ENCODE peak calls at places on chromosomes 7 and 10, in nine cellular contexts. N is tibial artery, L is fibroblast of lung, H is Peyer's patch, A is GM12878, I is mesendoderm, D is kidney epithelial cell, C is MM.1S, K is testis. O is an unnamed sample. For H3K27me3 and H3K36me3, the result is how much of the 10 kb centered on the place peaks cover.

GRCh38 chr7:63072806-63073205 is 925.8 kb upstream of the ZNF722 start:
- DNase-seq in N (peak), L (no peak), H (peak), A (no peak), I (no peak), D (no peak), C (no peak), K (no peak), O (no peak)

GRCh38 chr7:143284591-143285453 is at the start of gene TMEM139:
- DNase-seq in N (no peak), L (no peak), H (peak), A (no peak), I (peak), D (no peak), C (no peak), K (no peak), O (peak)

GRCh38 chr10:89785095-89785494 is 83.7 kb downstream of the KIF20B start:
- DNase-seq in N (no peak), L (no peak), H (no peak), A (no peak), I (peak), D (no peak), C (no peak), K (peak), O (no peak)

GRCh38 chr7:28955723-28956607 is 2.2 kb downstream of the TRIL start:
- DNase-seq in N (peak), L (peak), H (peak), A (no peak), I (peak), D (no peak), C (peak), K (peak), O (peak)

GRCh38 chr7:88102686-88103085 is 117.2 kb downstream of the SRI start:
- DNase-seq in N (no peak), L (no peak), H (no peak), A (no peak), I (peak), D (no peak), C (no peak), K (no peak), O (no peak)

GRCh38 chr10:61869772-61870520 is 31.6 kb upstream of the ARID5B start:
- DNase-seq in N (no peak), L (peak), H (no peak), A (no peak), I (no peak), D (no peak), C (no peak), K (no peak), O (no peak)

GRCh38 chr7:139714163-139714901 is 63.5 kb downstream of the HIPK2 start:
- DNase-seq in N (peak), L (no peak), H (peak), A (no peak), I (peak), D (no peak), C (no peak), K (no peak), O (peak)

GRCh38 chr10:93711891-93712290 is 9.5 kb upstream of the FRA10AC1 start:
- DNase-seq in N (no peak), L (no peak), H (no peak), A (no peak), I (no peak), D (no peak), C (no peak), K (no peak), O (no peak)

GRCh38 chr7:44587843-44588711 is 6.0 kb upstream of the TMED4 start:
- DNase-seq in N (no peak), L (peak), H (peak), A (peak), I (no peak), D (no peak), C (peak), K (peak), O (peak)

GRCh38 chr10:125130260-125130659 is 30.1 kb downstream of the CTBP2 start:
- DNase-seq in N (peak), L (no peak), H (no peak), A (no peak), I (no peak), D (no peak), C (no peak), K (no peak), O (no peak)

GRCh38 chr7:33459340-33459751 is 330.0 kb downstream of the BBS9 start:
- DNase-seq in N (no peak), L (peak), H (no peak), A (no peak), I (peak), D (peak), C (peak), K (peak), O (no peak)

GRCh38 chr7:154777023-154777422 is 225.9 kb downstream of the PAXIP1 start:
- DNase-seq in N (no peak), L (no peak), H (no peak), A (no peak), I (peak), D (peak), C (no peak), K (no peak), O (no peak)

GRCh38 chr7:158015403-158016116 is 572.1 kb downstream of the PTPRN2 start:
- DNase-seq in N (peak), L (no peak), H (peak), A (no peak), I (no peak), D (no peak), C (no peak), K (peak), O (no peak)

GRCh38 chr7:158831738-158832091 is 2.4 kb upstream of the ESYT2 start:
- DNase-seq in N (no peak), L (no peak), H (no peak), A (no peak), I (no peak), D (no peak), C (no peak), K (no peak), O (no peak)

GRCh38 chr7:43648725-43649406 is 66.0 kb downstream of the STK17A start:
- DNase-seq in N (no peak), L (peak), H (peak), A (peak), I (no peak), D (peak), C (peak), K (no peak), O (peak)

GRCh38 chr10:17504547-17505245 is 50.3 kb upstream of the ST8SIA6 start:
- DNase-seq in N (no peak), L (peak), H (no peak), A (no peak), I (peak), D (no peak), C (no peak), K (no peak), O (no peak)

GRCh38 chr7:70259497-70259896 is 661.2 kb downstream of the AUTS2 start:
- DNase-seq in N (no peak), L (peak), H (no peak), A (no peak), I (no peak), D (no peak), C (no peak), K (no peak), O (peak)

GRCh38 chr7:47211467-47212121 is 370.3 kb downstream of the TNS3 start:
- DNase-seq in N (no peak), L (peak), H (no peak), A (no peak), I (peak), D (no peak), C (peak), K (no peak), O (peak)

DNA sequence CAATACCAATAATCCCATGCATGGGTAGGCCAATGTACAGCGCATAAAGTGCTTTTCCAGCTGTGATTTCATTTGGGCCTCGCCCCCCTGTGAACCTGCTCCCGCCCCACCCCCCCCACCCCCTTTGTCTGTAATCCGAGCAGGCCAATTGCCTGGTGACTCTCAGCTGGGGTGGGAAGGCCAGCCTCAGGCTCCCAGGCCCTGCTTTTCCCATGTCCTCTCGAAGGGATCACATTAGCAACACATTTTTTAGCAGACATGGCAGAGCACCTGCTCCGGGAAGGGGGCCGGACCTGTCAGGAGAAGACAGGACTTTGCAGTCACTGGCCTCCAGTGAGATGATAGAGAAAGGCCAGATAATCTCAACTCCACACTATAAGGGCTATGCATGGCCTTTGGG is 439.4 kb downstream of the RPS24 start:
- DNase-seq in N (no peak), L (no peak), H (no peak), A (no peak), I (peak), D (no peak), C (no peak), K (no peak), O (no peak)
- H3K4me3 ChIP-seq in N (no peak), L (no peak), H (no peak), A (no peak), I (no peak), D (no peak), C (no peak), K (no peak), O (no peak)

GRCh38 chr7:91265693-91266066 is 1.4 kb downstream of the FZD1 start:
- DNase-seq in N (peak), L (peak), H (peak), A (no peak), I (no peak), D (no peak), C (no peak), K (no peak), O (peak)
- H3K27me3 ChIP-seq in N (under half), L (under half), H (under half), A (under half), I (under half), D (under half), C (under half), K (under half), O (under half)

GRCh38 chr7:100880645-100881044 is 5.7 kb downstream of the SRRT start:
- DNase-seq in N (no peak), L (no peak), H (peak), A (no peak), I (no peak), D (no peak), C (no peak), K (no peak), O (no peak)
- H3K36me3 ChIP-seq in N (half or more), L (under half), H (half or more), A (under half), I (under half), D (under half), C (under half), K (under half), O (under half)

GRCh38 chr10:35334297-35334696 is 2.0 kb upstream of the CCNY start:
- DNase-seq in N (no peak), L (no peak), H (no peak), A (no peak), I (no peak), D (no peak), C (no peak), K (no peak), O (no peak)
- H3K4me3 ChIP-seq in N (peak), L (no peak), H (no peak), A (no peak), I (no peak), D (no peak), C (no peak), K (no peak), O (no peak)

GRCh38 chr10:97914171-97914836 is 64.7 kb downstream of the GOLGA7B start:
- DNase-seq in N (no peak), L (no peak), H (no peak), A (no peak), I (no peak), D (no peak), C (no peak), K (no peak), O (no peak)

GRCh38 chr10:97915346-97915745 is 65.7 kb downstream of the GOLGA7B start:
- DNase-seq in N (no peak), L (no peak), H (no peak), A (no peak), I (no peak), D (no peak), C (no peak), K (no peak), O (no peak)

GRCh38 chr10:97914837-97915211 is 65.2 kb downstream of the GOLGA7B start:
- DNase-seq in N (peak), L (peak), H (peak), A (no peak), I (peak), D (no peak), C (peak), K (peak), O (peak)

GRCh38 chr10:97916586-97916985 is 66.9 kb downstream of the GOLGA7B start:
- DNase-seq in N (no peak), L (no peak), H (no peak), A (no peak), I (no peak), D (no peak), C (no peak), K (peak), O (peak)

GRCh38 chr10:97915761-97916160 is 66.1 kb downstream of the GOLGA7B start:
- DNase-seq in N (no peak), L (no peak), H (no peak), A (no peak), I (no peak), D (no peak), C (no peak), K (peak), O (peak)
- H3K27me3 ChIP-seq in N (under half), L (under half), H (under half), A (under half), I (under half), D (under half), C (half or more), K (under half), O (under half)